ENCODE peak calls at places on chromosomes 1 and 21, in nine cellular contexts. I is stomach, E is heart left ventricle, Q is left ventricle myocardium inferior, M is mucosa of descending colon, V is MM.1S, K is adrenal gland, X is tibial artery, F is Peyer's patch. O is an unnamed sample.
A peak's percentile ranks its signal among the peaks of the same experiment; 100 is the strongest.

GRCh38 chr1:60222492-60223369 is 149.2 kb upstream of the C1orf87 start:
- DNase-seq in I (no peak), E (no peak), Q (no peak), M (no peak), V (no peak), K (no peak), X (no peak), F (no peak), O (no peak)

GRCh38 chr1:183567584-183567983 is 22.7 kb downstream of the NCF2 start:
- DNase-seq in I (peak; percentile 59), E (peak; percentile 78), Q (peak; percentile 62), M (peak; percentile 55), V (no peak), K (peak; percentile 35), X (peak; percentile 76), F (no peak), O (peak; percentile 38)

GRCh38 chr1:11788549-11789053 is 17.2 kb downstream of the MTHFR start:
- DNase-seq in I (no peak), E (no peak), Q (no peak), M (no peak), V (no peak), K (no peak), X (no peak), F (no peak), O (no peak)

GRCh38 chr1:32438136-32438535 is 26.7 kb upstream of the ZBTB8B start:
- DNase-seq in I (no peak), E (no peak), Q (no peak), M (no peak), V (no peak), K (no peak), X (no peak), F (no peak), O (no peak)

GRCh38 chr1:116111196-116112021 is at the start of gene MAB21L3:
- DNase-seq in I (no peak), E (no peak), Q (no peak), M (peak; percentile 75), V (no peak), K (no peak), X (no peak), F (peak; percentile 62), O (no peak)

GRCh38 chr1:188986751-188987417 is 1490.8 kb downstream of the BRINP3 start:
- DNase-seq in I (no peak), E (no peak), Q (no peak), M (no peak), V (no peak), K (no peak), X (no peak), F (no peak), O (no peak)

GRCh38 chr1:219713981-219714381 is 101.1 kb upstream of the ZC3H11B start:
- DNase-seq in I (no peak), E (no peak), Q (no peak), M (no peak), V (peak; percentile 40), K (no peak), X (no peak), F (no peak), O (no peak)

GRCh38 chr21:25956993-25957714 is 213.4 kb downstream of the APP start:
- DNase-seq in I (no peak), E (no peak), Q (no peak), M (no peak), V (no peak), K (peak; percentile 73), X (no peak), F (no peak), O (no peak)

GRCh38 chr1:195763907-195764183 is 844.4 kb downstream of the KCNT2 start:
- DNase-seq in I (no peak), E (no peak), Q (no peak), M (no peak), V (no peak), K (no peak), X (no peak), F (no peak), O (no peak)

GRCh38 chr1:224864006-224864405 is 65.5 kb upstream of the DNAH14 start:
- DNase-seq in I (no peak), E (no peak), Q (no peak), M (no peak), V (no peak), K (no peak), X (no peak), F (no peak), O (no peak)

GRCh38 chr21:36446296-36446695 is 33.6 kb downstream of the CLDN14 start:
- DNase-seq in I (no peak), E (no peak), Q (no peak), M (no peak), V (no peak), K (no peak), X (no peak), F (no peak), O (no peak)

GRCh38 chr1:44405804-44406743 is 1.0 kb downstream of the RNF220 start:
- DNase-seq in I (no peak), E (peak; percentile 61), Q (no peak), M (no peak), V (no peak), K (no peak), X (peak; percentile 65), F (peak; percentile 52), O (no peak)

GRCh38 chr1:89692601-89693503 is 59.9 kb downstream of the LRRC8C start:
- DNase-seq in I (no peak), E (no peak), Q (no peak), M (peak; percentile 9), V (no peak), K (peak; percentile 17), X (no peak), F (no peak), O (peak; percentile 61)

GRCh38 chr1:110596312-110596711 is 9.8 kb downstream of the KCNA2 start:
- DNase-seq in I (no peak), E (no peak), Q (no peak), M (no peak), V (no peak), K (no peak), X (no peak), F (no peak), O (no peak)

GRCh38 chr1:24267003-24267402 is 52.2 kb upstream of the GRHL3 start:
- DNase-seq in I (no peak), E (no peak), Q (no peak), M (peak; percentile 9), V (no peak), K (no peak), X (no peak), F (no peak), O (no peak)

GRCh38 chr1:64000021-64000420 is 203.4 kb upstream of the UBE2U start:
- DNase-seq in I (no peak), E (no peak), Q (no peak), M (no peak), V (no peak), K (no peak), X (no peak), F (no peak), O (no peak)

GRCh38 chr1:113192980-113193379 is 120.0 kb downstream of the LRIG2 start:
- DNase-seq in I (no peak), E (no peak), Q (no peak), M (no peak), V (no peak), K (no peak), X (no peak), F (no peak), O (no peak)

GRCh38 chr1:88683516-88683847 is 591 bp upstream of the PKN2 start:
- DNase-seq in I (peak; percentile 35), E (peak; percentile 71), Q (peak; percentile 34), M (peak; percentile 69), V (peak; percentile 70), K (peak; percentile 71), X (peak; percentile 70), F (peak; percentile 70), O (peak; percentile 29)

GRCh38 chr1:96400074-96400473 is 321.5 kb upstream of the PTBP2 start:
- DNase-seq in I (no peak), E (no peak), Q (no peak), M (no peak), V (no peak), K (no peak), X (no peak), F (no peak), O (no peak)

GRCh38 chr1:35178874-35179380 is 14.0 kb downstream of the SFPQ start:
- DNase-seq in I (no peak), E (no peak), Q (no peak), M (no peak), V (no peak), K (no peak), X (no peak), F (no peak), O (no peak)

GRCh38 chr1:217191441-217191840 is 439.4 kb downstream of the GPATCH2 start:
- DNase-seq in I (no peak), E (no peak), Q (no peak), M (no peak), V (no peak), K (no peak), X (no peak), F (no peak), O (no peak)

GRCh38 chr1:40880813-40881549 is 18.8 kb upstream of the CITED4 start:
- DNase-seq in I (no peak), E (no peak), Q (no peak), M (no peak), V (no peak), K (no peak), X (no peak), F (no peak), O (no peak)
- H3K4me1 ChIP-seq in I (peaks cover 20% of the 10 kb centered on the region), E (peaks cover 7% of the 10 kb centered on the region), Q (peaks cover 39% of the 10 kb centered on the region), M (peaks cover 3% of the 10 kb centered on the region), V (peaks cover under 1% of the 10 kb centered on the region), K (no peaks in the 10 kb centered on the region), X (peaks cover 22% of the 10 kb centered on the region), F (no peaks in the 10 kb centered on the region), O (peaks cover 10% of the 10 kb centered on the region)

GRCh38 chr1:81811757-81812371 is 11.1 kb downstream of the ADGRL2 start:
- DNase-seq in I (no peak), E (no peak), Q (no peak), M (no peak), V (peak; percentile 22), K (no peak), X (no peak), F (no peak), O (no peak)
- TF ChIP-seq CTCF in I (no peak), E (peak; percentile 38), Q (peak; percentile 41), M (peak; percentile 16), V (peak; percentile 22), K (peak; percentile 20), X (no peak), F (no peak), O (peak; percentile 9)

GRCh38 chr1:27010226-27010994 is 2.2 kb downstream of the TENT5B start:
- DNase-seq in I (no peak), E (no peak), Q (no peak), M (no peak), V (no peak), K (no peak), X (no peak), F (no peak), O (no peak)
- H3K4me3 ChIP-seq in I (peak overlapping the region; percentile 19), E (peak overlapping the region; percentile 53), Q (peak overlapping the region; percentile 75), M (no peak overlapping the region), V (no peak overlapping the region), K (no peak overlapping the region), X (peak overlapping the region; percentile 81), F (no peak overlapping the region), O (peak overlapping the region; percentile 45)

DNA sequence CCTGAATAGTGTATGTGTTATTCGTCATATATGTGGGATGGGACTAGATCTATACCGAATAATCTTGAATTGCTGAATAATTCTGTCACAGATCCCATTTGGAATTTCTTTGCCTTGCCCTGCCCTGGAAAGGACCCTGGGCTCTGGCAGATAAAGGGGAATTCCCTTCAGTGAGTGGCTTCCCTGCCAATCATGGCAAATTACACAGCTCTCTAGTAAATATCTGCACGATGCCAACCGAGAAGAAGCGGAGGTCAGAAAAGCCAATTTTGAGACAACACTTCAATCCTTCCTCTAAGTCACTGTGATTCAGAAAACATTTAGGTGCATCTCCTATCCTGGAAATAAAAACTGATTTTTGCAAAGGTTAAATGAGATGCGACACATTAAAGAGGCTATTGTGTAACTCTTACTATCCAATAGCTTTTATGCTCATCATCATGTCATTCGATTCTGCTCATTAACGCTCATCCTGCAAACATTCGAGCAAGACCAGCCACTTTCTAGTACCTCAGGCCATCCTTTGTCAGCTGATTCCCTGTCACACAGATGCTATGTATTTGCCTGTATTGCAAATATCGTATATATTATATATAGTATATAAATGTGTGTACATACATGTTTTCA is 131.7 kb downstream of the TLR5 start:
- DNase-seq in I (no peak), E (no peak), Q (no peak), M (no peak), V (no peak), K (no peak), X (no peak), F (no peak), O (no peak)
- H3K4me1 ChIP-seq in I (peaks cover 16% of the 10 kb centered on the region), E (no peaks in the 10 kb centered on the region), Q (peaks cover 34% of the 10 kb centered on the region), M (peaks cover 3% of the 10 kb centered on the region), V (no peaks in the 10 kb centered on the region), K (no peaks in the 10 kb centered on the region), X (peaks cover 16% of the 10 kb centered on the region), F (no peaks in the 10 kb centered on the region), O (no peaks in the 10 kb centered on the region)

O was measured in heart right ventricle.